ENCODE peak calls at places on chromosomes 5 and 9, in nine cellular contexts. Y is transverse colon, A is body of pancreas, W is ovary, C is heart left ventricle, D is adrenal gland, B is tibial nerve, X is gastrocnemius medialis, U is A549. T is an unnamed sample.
A peak's percentile ranks its signal among the peaks of the same experiment; 100 is the strongest.

GRCh38 chr5:43000198-43000840 is 39.8 kb downstream of the ANXA2R start:
- DNase-seq in Y (no peak), A (no peak), W (no peak), C (no peak), D (peak; percentile 47), B (no peak), X (no peak), U (peak; percentile 55), T (no peak)

GRCh38 chr5:172380992-172381643 is 73.2 kb downstream of the SH3PXD2B start:
- DNase-seq in Y (peak; percentile 46), A (peak; percentile 62), W (peak; percentile 79), C (peak; percentile 84), D (peak; percentile 85), B (peak; percentile 67), X (no peak), U (no peak), T (peak; percentile 62)

GRCh38 chr5:71778678-71779276 is 59.7 kb downstream of the CARTPT start:
- DNase-seq in Y (no peak), A (no peak), W (no peak), C (no peak), D (no peak), B (peak; percentile 29), X (no peak), U (peak; percentile 60), T (no peak)

GRCh38 chr5:42811591-42812392 is at the start of gene SELENOP:
- DNase-seq in Y (peak; percentile 73), A (peak; percentile 81), W (peak; percentile 79), C (peak; percentile 79), D (peak; percentile 75), B (peak; percentile 84), X (peak; percentile 72), U (peak; percentile 23), T (peak; percentile 49)

GRCh38 chr9:94228616-94229015 is 30.5 kb upstream of the ZNF169 start:
- DNase-seq in Y (no peak), A (no peak), W (no peak), C (no peak), D (no peak), B (no peak), X (no peak), U (no peak), T (no peak)

GRCh38 chr5:90201923-90202322 is 207.6 kb downstream of the CETN3 start:
- DNase-seq in Y (no peak), A (no peak), W (no peak), C (no peak), D (no peak), B (no peak), X (no peak), U (no peak), T (no peak)

GRCh38 chr5:32413466-32414263 is 30.9 kb downstream of the ZFR start:
- DNase-seq in Y (no peak), A (no peak), W (no peak), C (no peak), D (no peak), B (no peak), X (no peak), U (no peak), T (no peak)

GRCh38 chr5:177601577-177602457 is 1.9 kb downstream of the B4GALT7 start:
- DNase-seq in Y (no peak), A (no peak), W (no peak), C (no peak), D (peak; percentile 84), B (no peak), X (no peak), U (peak; percentile 52), T (no peak)

GRCh38 chr5:179137001-179137642 is 76.9 kb downstream of the ZNF354C start:
- DNase-seq in Y (no peak), A (no peak), W (no peak), C (no peak), D (no peak), B (no peak), X (no peak), U (no peak), T (no peak)

GRCh38 chr9:87763286-87763685 is 37.4 kb downstream of the CTSL start:
- DNase-seq in Y (no peak), A (no peak), W (no peak), C (no peak), D (no peak), B (no peak), X (no peak), U (no peak), T (no peak)

GRCh38 chr5:68195137-68195536 is 20.4 kb upstream of the PIK3R1 start:
- DNase-seq in Y (no peak), A (no peak), W (no peak), C (no peak), D (no peak), B (no peak), X (no peak), U (no peak), T (no peak)

GRCh38 chr9:136531904-136532798 is 13.7 kb downstream of the NOTCH1 start:
- DNase-seq in Y (peak; percentile 77), A (no peak), W (no peak), C (no peak), D (no peak), B (no peak), X (no peak), U (no peak), T (no peak)
- H3K4me3 ChIP-seq in Y (peak overlapping the region; percentile 6), A (no peak overlapping the region), W (no peak overlapping the region), C (no peak overlapping the region), D (no peak overlapping the region), B (no peak overlapping the region), X (no peak overlapping the region), U (no peak overlapping the region), T (no peak overlapping the region)

GRCh38 chr5:141714542-141715303 is 32.7 kb upstream of the ARAP3 start:
- DNase-seq in Y (no peak), A (no peak), W (no peak), C (no peak), D (no peak), B (no peak), X (no peak), U (no peak), T (no peak)

GRCh38 chr5:141716009-141716408 is 34.0 kb upstream of the ARAP3 start:
- DNase-seq in Y (no peak), A (no peak), W (no peak), C (no peak), D (no peak), B (no peak), X (no peak), U (no peak), T (no peak)

GRCh38 chr5:141711687-141712086 is 29.7 kb upstream of the ARAP3 start:
- DNase-seq in Y (no peak), A (no peak), W (no peak), C (no peak), D (no peak), B (no peak), X (no peak), U (no peak), T (no peak)

GRCh38 chr5:141715340-141715905 is 33.4 kb upstream of the ARAP3 start:
- DNase-seq in Y (no peak), A (no peak), W (no peak), C (no peak), D (no peak), B (no peak), X (no peak), U (no peak), T (no peak)

GRCh38 chr5:141713616-141714309 is 31.7 kb upstream of the ARAP3 start:
- DNase-seq in Y (no peak), A (no peak), W (no peak), C (no peak), D (no peak), B (no peak), X (no peak), U (peak; percentile 60), T (no peak)
- H3K4me1 ChIP-seq in Y (no peaks in the 10 kb centered on the region), A (no peaks in the 10 kb centered on the region), W (no peaks in the 10 kb centered on the region), C (no peaks in the 10 kb centered on the region), D (no peaks in the 10 kb centered on the region), B (no peaks in the 10 kb centered on the region), X (peaks cover 4% of the 10 kb centered on the region), U (peaks cover 21% of the 10 kb centered on the region), T (no peaks in the 10 kb centered on the region)

DNA sequence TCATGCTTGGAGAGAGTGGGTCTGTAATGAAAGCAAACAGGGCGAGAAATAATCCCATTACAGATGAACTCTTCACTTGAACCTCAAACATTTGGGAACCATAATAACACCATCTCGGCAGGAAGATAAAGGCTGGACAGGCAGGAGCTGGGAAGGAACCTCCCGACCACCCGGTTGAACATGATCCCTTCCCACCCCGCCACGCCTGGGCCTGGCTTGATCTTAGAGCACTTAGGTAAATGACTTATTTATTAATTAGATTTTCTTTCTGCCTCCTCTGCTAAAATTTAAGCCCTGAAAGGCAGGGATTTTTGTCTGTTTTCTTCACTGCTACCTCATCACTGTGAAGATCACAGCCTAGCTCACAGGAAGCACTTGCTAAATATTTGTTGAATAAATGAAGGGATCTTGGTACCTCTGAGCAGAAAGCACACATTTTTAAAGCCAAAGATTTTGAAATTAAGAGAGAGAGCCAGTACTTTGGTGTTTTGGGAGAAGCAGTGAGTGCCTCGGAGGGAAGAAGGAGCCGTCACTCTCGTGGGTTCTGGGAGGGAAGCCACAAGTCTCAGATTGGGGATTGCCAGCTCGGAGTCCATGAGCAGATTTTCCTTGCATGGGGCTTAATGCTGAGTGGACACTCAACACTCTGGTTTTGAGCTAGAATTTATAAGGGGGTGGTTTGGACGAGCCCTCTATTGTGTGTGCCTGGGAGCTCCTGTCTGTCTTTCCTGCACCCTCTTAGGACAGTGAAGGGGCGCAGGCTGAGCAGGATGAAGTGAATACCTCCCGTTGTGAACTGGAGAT is 133.3 kb downstream of the MACROH2A1 start:
- DNase-seq in Y (no peak), A (no peak), W (no peak), C (no peak), D (no peak), B (no peak), X (no peak), U (no peak), T (no peak)
- TF ChIP-seq POLR2A in Y (no peak), A (no peak), W (no peak), C (no peak), D (no peak), B (no peak), X (no peak), U (no peak), T (no peak)

GRCh38 chr5:74954919-74955318 is 88.7 kb upstream of the FAM169A start:
- DNase-seq in Y (no peak), A (no peak), W (no peak), C (no peak), D (no peak), B (no peak), X (no peak), U (no peak), T (no peak)

GRCh38 chr5:74953961-74954720 is 88.0 kb upstream of the FAM169A start:
- DNase-seq in Y (no peak), A (no peak), W (no peak), C (no peak), D (no peak), B (no peak), X (no peak), U (no peak), T (no peak)

GRCh38 chr5:74956278-74956677 is 90.1 kb upstream of the FAM169A start:
- DNase-seq in Y (no peak), A (no peak), W (no peak), C (no peak), D (no peak), B (no peak), X (no peak), U (no peak), T (no peak)

GRCh38 chr5:74957029-74957781 is 91.0 kb upstream of the FAM169A start:
- DNase-seq in Y (no peak), A (no peak), W (no peak), C (no peak), D (no peak), B (no peak), X (no peak), U (no peak), T (no peak)

DNA sequence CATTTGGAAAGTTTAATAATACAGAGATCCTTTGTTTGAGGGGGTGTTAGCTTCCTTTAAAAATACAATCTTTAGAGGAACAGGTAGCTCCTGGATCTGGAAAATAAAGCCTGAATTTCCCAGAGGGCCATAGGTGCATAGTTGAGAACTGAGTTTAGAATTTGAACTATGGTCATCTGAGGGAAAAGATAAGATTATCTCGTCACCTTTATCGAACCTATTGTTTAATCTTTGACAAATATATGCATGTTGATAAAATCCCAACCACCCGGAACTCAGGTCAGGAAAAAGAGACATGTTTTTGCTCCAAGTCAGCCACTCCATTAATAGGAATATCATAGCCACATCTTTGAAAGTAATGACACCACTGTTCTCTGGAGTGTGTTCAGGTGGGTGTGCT is 91.7 kb upstream of the FAM169A start:
- DNase-seq in Y (no peak), A (no peak), W (no peak), C (no peak), D (no peak), B (no peak), X (no peak), U (no peak), T (no peak)
- H3K4me3 ChIP-seq in Y (no peak overlapping the region), A (no peak overlapping the region), W (no peak overlapping the region), C (no peak overlapping the region), D (no peak overlapping the region), B (no peak overlapping the region), X (no peak overlapping the region), U (no peak overlapping the region), T (no peak overlapping the region)